ENCODE peak calls at places on chromosomes 1 and 21, in four cellular contexts. K is mesendoderm, Z is H1, A is H9. I is an unnamed sample.

GRCh38 chr1:205595435-205595834 is 36.4 kb downstream of the ELK4 start:
- DNase-seq in K (no peak), Z (no peak), A (no peak), I (no peak)

GRCh38 chr1:232617237-232617636 is 12.7 kb downstream of the SIPA1L2 start:
- DNase-seq in K (peak), Z (no peak), A (no peak), I (no peak)

GRCh38 chr1:225435957-225436392 is 8.1 kb upstream of the LBR start:
- DNase-seq in K (no peak), Z (no peak), A (no peak), I (no peak)

GRCh38 chr1:20248954-20249612 is 41.6 kb upstream of the VWA5B1 start:
- DNase-seq in K (no peak), Z (no peak), A (no peak), I (no peak)

GRCh38 chr1:218164930-218165686 is 120.0 kb upstream of the RRP15 start:
- DNase-seq in K (peak), Z (peak), A (peak), I (no peak)

GRCh38 chr21:32916522-32917099 is 109.1 kb upstream of the OLIG2 start:
- DNase-seq in K (peak), Z (no peak), A (no peak), I (no peak)

GRCh38 chr1:22747021-22747734 is 36.5 kb downstream of the EPHB2 start:
- DNase-seq in K (no peak), Z (no peak), A (no peak), I (peak)

GRCh38 chr1:10909697-10910489 is 102.6 kb upstream of the TARDBP start:
- DNase-seq in K (peak), Z (no peak), A (peak), I (no peak)

GRCh38 chr1:119475866-119476439 is 31.1 kb upstream of the HSD3B1 start:
- DNase-seq in K (peak), Z (peak), A (peak), I (peak)

GRCh38 chr1:94979126-94979525 is 52.2 kb upstream of the CNN3 start:
- DNase-seq in K (no peak), Z (no peak), A (no peak), I (no peak)

GRCh38 chr1:200654660-200655059 is 15.0 kb downstream of the DDX59 start:
- DNase-seq in K (no peak), Z (no peak), A (no peak), I (peak)

GRCh38 chr1:224938652-224939051 is 9.2 kb downstream of the DNAH14 start:
- DNase-seq in K (no peak), Z (no peak), A (no peak), I (no peak)

GRCh38 chr1:951364-951763 is 7.7 kb downstream of the NOC2L start:
- DNase-seq in K (peak), Z (no peak), A (peak), I (peak)

GRCh38 chr1:180397190-180397589 is 105.2 kb downstream of the ACBD6 start:
- DNase-seq in K (no peak), Z (no peak), A (no peak), I (no peak)

GRCh38 chr1:1889847-1890505 is 911 bp downstream of the GNB1 start:
- DNase-seq in K (peak), Z (no peak), A (no peak), I (peak)

GRCh38 chr1:221335161-221336101 is 406.5 kb downstream of the DUSP10 start:
- DNase-seq in K (peak), Z (no peak), A (no peak), I (peak)

GRCh38 chr1:171984262-171984661 is 143.0 kb downstream of the DNM3 start:
- DNase-seq in K (no peak), Z (no peak), A (no peak), I (no peak)

GRCh38 chr1:117629625-117630422 is 24.0 kb downstream of the TENT5C start:
- DNase-seq in K (no peak), Z (no peak), A (no peak), I (no peak)

GRCh38 chr21:23119491-23119890 is 2121.3 kb downstream of the NCAM2 start:
- DNase-seq in K (no peak), Z (no peak), A (no peak), I (no peak)

GRCh38 chr1:3003941-3004270 is 17.4 kb upstream of the ACTRT2 start:
- DNase-seq in K (no peak), Z (no peak), A (no peak), I (no peak)

GRCh38 chr1:24705260-24706073 is 39.8 kb upstream of the CLIC4 start:
- DNase-seq in K (peak), Z (peak), A (peak), I (peak)

GRCh38 chr1:55288245-55288644 is 73.1 kb upstream of the USP24 start:
- DNase-seq in K (no peak), Z (no peak), A (no peak), I (no peak)

DNA sequence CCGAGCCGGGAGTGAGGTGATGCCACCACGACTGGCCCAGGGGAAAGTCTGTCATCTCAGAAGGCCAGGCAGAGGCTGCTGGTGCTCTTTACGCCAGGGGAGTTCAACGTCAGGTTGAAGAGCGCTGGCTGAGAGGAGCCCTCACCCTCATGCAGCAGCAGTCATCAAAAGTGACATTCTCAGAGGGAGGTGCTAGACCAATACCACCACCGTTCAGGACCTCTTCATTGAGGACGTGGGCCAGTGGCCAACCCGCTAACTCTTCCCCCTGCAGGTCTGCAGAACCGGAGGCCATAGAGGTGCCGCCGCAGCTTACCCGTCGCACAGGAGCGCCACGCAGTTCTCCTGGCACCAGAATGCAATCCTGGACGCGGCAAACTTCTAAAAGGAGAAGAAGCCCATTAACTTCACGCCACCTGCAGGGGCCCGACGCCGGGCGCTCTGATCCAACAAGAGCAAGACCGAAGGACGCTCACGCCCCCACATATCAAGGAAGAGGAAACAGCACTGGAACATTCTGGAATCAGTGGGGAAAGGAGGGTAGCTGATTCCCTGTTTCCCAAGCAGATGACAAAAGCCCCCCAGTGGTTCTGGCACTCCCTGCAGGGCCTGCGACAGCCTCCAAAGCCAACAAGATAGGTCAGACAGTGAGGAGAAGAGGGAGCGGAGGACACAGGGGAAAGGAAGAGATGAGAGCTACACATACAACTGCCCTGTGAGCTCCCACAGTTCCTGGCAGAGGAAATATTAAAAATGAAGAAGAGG is 24.9 kb downstream of the WDR4 start:
- DNase-seq in K (no peak), Z (no peak), A (no peak), I (no peak)
- H3K23ac ChIP-seq in K (no peak), Z (no peak), A (no peak), I (no peak)

DNA sequence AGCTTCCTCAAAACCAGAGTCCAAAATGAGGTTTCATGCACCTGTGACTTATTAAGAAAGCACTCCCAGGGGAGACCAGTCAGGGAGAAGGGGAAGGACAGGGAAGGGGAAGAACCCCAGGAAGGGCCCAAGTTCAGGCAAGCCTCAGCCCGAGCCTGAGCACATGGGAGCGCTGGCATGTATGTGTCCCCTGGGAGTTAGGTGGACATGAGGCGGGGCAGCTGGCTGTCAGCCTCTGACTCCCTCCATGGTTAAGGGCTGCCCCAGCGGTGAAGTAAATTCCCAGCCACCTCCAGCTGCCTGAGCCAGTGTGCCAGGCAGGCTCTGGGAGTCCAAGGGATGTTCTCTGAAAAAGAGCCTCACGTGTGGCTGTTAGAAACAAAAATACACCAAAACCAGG is 18.4 kb downstream of the DMRTB1 start:
- DNase-seq in K (no peak), Z (no peak), A (peak), I (no peak)
- H4K5ac ChIP-seq in K (no peak), Z (no peak), A (no peak), I (no peak)

GRCh38 chr1:222801067-222801466 is 13.8 kb upstream of the DISP1 start:
- DNase-seq in K (no peak), Z (no peak), A (no peak), I (no peak)
- H3K23ac ChIP-seq in K (no peak), Z (no peak), A (no peak), I (no peak)

DNA sequence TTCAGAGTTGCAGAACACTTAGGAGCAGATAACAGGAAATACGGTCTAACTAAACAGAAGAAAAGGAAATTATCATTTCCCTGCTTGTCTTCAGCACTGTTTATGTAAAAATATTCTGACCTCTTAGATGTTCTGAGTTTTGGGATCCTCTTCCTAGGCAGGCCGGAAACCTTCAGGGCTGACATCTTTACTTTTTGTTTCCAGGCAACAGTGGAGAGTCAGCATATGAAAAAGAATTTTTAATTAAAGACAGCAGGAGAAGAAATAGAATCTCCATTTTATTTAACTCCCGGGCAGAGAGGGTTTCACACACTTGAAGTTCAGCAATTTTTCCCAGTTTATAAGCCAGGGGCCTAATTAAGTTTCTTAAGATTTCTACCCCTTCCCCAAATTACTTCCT is 5.1 kb upstream of the RIPPLY3 start:
- DNase-seq in K (no peak), Z (no peak), A (no peak), I (no peak)
- H4K5ac ChIP-seq in K (no peak), Z (no peak), A (no peak), I (no peak)

DNA sequence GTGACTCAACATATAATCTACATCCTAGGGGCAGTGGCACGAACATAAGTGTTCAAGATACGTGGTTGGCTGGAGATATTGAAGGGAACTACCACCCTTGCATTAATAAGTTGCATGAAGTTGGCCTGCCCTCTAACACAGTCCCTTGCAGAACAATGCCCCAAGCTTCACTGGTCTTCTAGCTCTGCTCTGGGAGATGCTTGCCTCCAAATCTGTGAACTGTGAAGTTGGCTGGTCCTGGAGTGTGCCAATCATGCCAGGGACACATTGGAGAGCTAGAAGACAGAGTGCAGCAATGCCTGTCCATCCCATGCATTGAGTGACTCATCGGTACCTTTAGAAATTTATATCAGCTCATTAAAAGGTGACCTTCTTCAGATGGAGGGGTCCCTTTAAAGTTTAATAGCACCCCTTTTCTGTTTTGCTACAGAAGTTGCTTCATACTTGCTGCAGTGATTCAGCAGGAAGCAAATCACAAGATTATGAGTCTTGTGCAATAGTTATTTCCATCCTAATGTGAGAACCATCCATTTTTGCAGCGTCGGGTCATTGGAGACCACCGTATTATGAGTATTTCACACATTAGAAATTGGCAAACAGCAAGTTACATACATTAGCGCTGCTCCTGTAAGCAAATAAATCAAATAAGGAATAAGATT is 55.2 kb upstream of the KAZN start:
- DNase-seq in K (no peak), Z (no peak), A (no peak), I (peak)
- H3K23ac ChIP-seq in K (no peak), Z (no peak), A (no peak), I (no peak)

GRCh38 chr1:28482138-28482537 is 23.7 kb upstream of the RCC1 start:
- DNase-seq in K (no peak), Z (no peak), A (no peak), I (no peak)
- H4K5ac ChIP-seq in K (no peak), Z (no peak), A (no peak), I (no peak)

I was measured in IMR-90.